ENCODE peak calls at places on chromosome 10, in ten cellular contexts. Z is Daoy; P is stimulated activated naive CD8-positive, alpha-beta T cell treated with anti-CD3 and anti-CD28 coated beads, Interleukin-15, amount 100 ng/mL, for 72 hours; B is non-pigmented ciliary epithelial cell; Q is GF-D8; M is MV-4-11; W is stimulated activated CD4-positive, alpha-beta T cell treated with anti-CD3 and anti-CD28 coated beads, Interleukin-1b, Interleukin-23, amount 100 ng/mL, for 1 hour; O is activated CD4-positive, alpha-beta T cell treated with anti-CD3 and anti-CD28 coated beads for 48 hours; C is T-helper 1 cell; X is cardiac septum. Y is an unnamed sample.
A peak's percentile ranks its signal among the peaks of the same experiment; 100 is the strongest.

GRCh38 chr10:124917168-124917938 is 24.6 kb upstream of the ZRANB1 start:
- DNase-seq in Z (peak; percentile 20), P (peak; percentile 41), B (no peak), Q (no peak), M (no peak), W (no peak), O (peak; percentile 53), C (peak; percentile 24), X (no peak), Y (peak; percentile 77)

GRCh38 chr10:101097881-101098280 is 33.2 kb upstream of the TLX1 start:
- DNase-seq in Z (no peak), P (no peak), B (no peak), Q (no peak), M (no peak), W (no peak), O (no peak), C (no peak), X (no peak), Y (no peak)

GRCh38 chr10:97932932-97933530 is 83.4 kb downstream of the GOLGA7B start:
- DNase-seq in Z (no peak), P (no peak), B (no peak), Q (no peak), M (no peak), W (no peak), O (no peak), C (no peak), X (no peak), Y (no peak)

GRCh38 chr10:88227342-88228018 is 355.6 kb downstream of the RNLS start:
- DNase-seq in Z (no peak), P (no peak), B (no peak), Q (no peak), M (no peak), W (no peak), O (no peak), C (no peak), X (no peak), Y (peak; percentile 77)

GRCh38 chr10:46556515-46557318 is at the start of gene GPRIN2:
- DNase-seq in Z (no peak), P (peak; percentile 13), B (no peak), Q (no peak), M (no peak), W (no peak), O (peak; percentile 6), C (peak; percentile 22), X (peak; percentile 72), Y (no peak)

GRCh38 chr10:77168161-77168560 is 469.4 kb downstream of the KCNMA1 start:
- DNase-seq in Z (no peak), P (no peak), B (no peak), Q (no peak), M (no peak), W (no peak), O (no peak), C (no peak), X (no peak), Y (no peak)

GRCh38 chr10:29980084-29980483 is 79.3 kb downstream of the JCAD start:
- DNase-seq in Z (peak; percentile 73), P (no peak), B (no peak), Q (no peak), M (no peak), W (no peak), O (no peak), C (no peak), X (no peak), Y (peak; percentile 84)

GRCh38 chr10:113959383-113959760 is 84.3 kb upstream of the ADRB1 start:
- DNase-seq in Z (peak; percentile 6), P (no peak), B (no peak), Q (no peak), M (peak; percentile 2), W (no peak), O (no peak), C (no peak), X (no peak), Y (no peak)